ENCODE peak calls at places on chromosomes 7 and 10, in eight cellular contexts. V, A, C, N, R, S, O and Y are unnamed samples.
A peak's percentile ranks its signal among the peaks of the same experiment; 100 is the strongest.

GRCh38 chr10:99285846-99286245 is 43.3 kb upstream of the CNNM1 start:
- DNase-seq in V (no peak), A (no peak), C (no peak), N (no peak), R (no peak), S (no peak), O (no peak), Y (no peak)

GRCh38 chr10:75782463-75783248 is 351.2 kb downstream of the LRMDA start:
- DNase-seq in V (no peak), A (peak; percentile 27), C (no peak), N (no peak), R (no peak), S (no peak), O (no peak), Y (no peak)

GRCh38 chr10:50809596-50809995 is 69.9 kb downstream of the ASAH2B start:
- DNase-seq in V (no peak), A (no peak), C (no peak), N (no peak), R (no peak), S (no peak), O (no peak), Y (no peak)

GRCh38 chr10:77628906-77629730 is 8.5 kb downstream of the KCNMA1 start:
- DNase-seq in V (no peak), A (no peak), C (no peak), N (no peak), R (no peak), S (no peak), O (no peak), Y (no peak)

GRCh38 chr7:151115121-151115835 is 29.0 kb downstream of the AGAP3 start:
- DNase-seq in V (no peak), A (no peak), C (no peak), N (no peak), R (no peak), S (no peak), O (no peak), Y (no peak)

GRCh38 chr10:102420443-102420809 is 210 bp upstream of the FBXL15 start:
- DNase-seq in V (no peak), A (no peak), C (no peak), N (no peak), R (no peak), S (no peak), O (no peak), Y (no peak)

GRCh38 chr7:142776206-142776844 is 5.6 kb downstream of the PRSS2 start:
- DNase-seq in V (no peak), A (peak; percentile 51), C (no peak), N (no peak), R (no peak), S (no peak), O (no peak), Y (no peak)

GRCh38 chr7:44162785-44163395 is 21.8 kb upstream of the MYL7 start:
- DNase-seq in V (no peak), A (no peak), C (no peak), N (no peak), R (peak; percentile 78), S (peak; percentile 6), O (no peak), Y (no peak)

GRCh38 chr10:31923389-31923788 is 5.2 kb downstream of the ARHGAP12 start:
- DNase-seq in V (no peak), A (no peak), C (no peak), N (no peak), R (no peak), S (no peak), O (no peak), Y (no peak)

GRCh38 chr10:29643785-29644501 is 9.2 kb upstream of the SVIL start:
- DNase-seq in V (no peak), A (peak; percentile 29), C (no peak), N (no peak), R (no peak), S (no peak), O (no peak), Y (peak; percentile 67)

GRCh38 chr10:103244663-103245271 is 920 bp upstream of the RPEL1 start:
- DNase-seq in V (no peak), A (peak; percentile 77), C (peak; percentile 87), N (peak; percentile 61), R (peak; percentile 64), S (peak; percentile 76), O (peak; percentile 60), Y (peak; percentile 94)

GRCh38 chr10:109928393-109928792 is 5.1 kb upstream of the XPNPEP1 start:
- DNase-seq in V (no peak), A (no peak), C (no peak), N (no peak), R (no peak), S (no peak), O (no peak), Y (no peak)

GRCh38 chr10:109922976-109923921 is at the start of gene XPNPEP1:
- DNase-seq in V (peak; percentile 30), A (peak; percentile 91), C (peak; percentile 90), N (no peak), R (peak; percentile 93), S (peak; percentile 83), O (peak; percentile 90), Y (peak; percentile 97)

GRCh38 chr10:109924100-109924499 is 789 bp upstream of the XPNPEP1 start:
- DNase-seq in V (no peak), A (no peak), C (no peak), N (no peak), R (no peak), S (no peak), O (peak; percentile 34), Y (no peak)

GRCh38 chr10:109924947-109925620 is 1.8 kb upstream of the XPNPEP1 start:
- DNase-seq in V (no peak), A (no peak), C (no peak), N (no peak), R (no peak), S (no peak), O (no peak), Y (no peak)

GRCh38 chr10:109926141-109926745 is 2.9 kb upstream of the XPNPEP1 start:
- DNase-seq in V (no peak), A (no peak), C (no peak), N (no peak), R (no peak), S (no peak), O (no peak), Y (no peak)
- H3K4me3 ChIP-seq in V (no peak overlapping the region), A (no peak overlapping the region), C (no peak overlapping the region), N (no peak overlapping the region), R (no peak overlapping the region), S (no peak overlapping the region), O (no peak overlapping the region), Y (no peak overlapping the region)

DNA sequence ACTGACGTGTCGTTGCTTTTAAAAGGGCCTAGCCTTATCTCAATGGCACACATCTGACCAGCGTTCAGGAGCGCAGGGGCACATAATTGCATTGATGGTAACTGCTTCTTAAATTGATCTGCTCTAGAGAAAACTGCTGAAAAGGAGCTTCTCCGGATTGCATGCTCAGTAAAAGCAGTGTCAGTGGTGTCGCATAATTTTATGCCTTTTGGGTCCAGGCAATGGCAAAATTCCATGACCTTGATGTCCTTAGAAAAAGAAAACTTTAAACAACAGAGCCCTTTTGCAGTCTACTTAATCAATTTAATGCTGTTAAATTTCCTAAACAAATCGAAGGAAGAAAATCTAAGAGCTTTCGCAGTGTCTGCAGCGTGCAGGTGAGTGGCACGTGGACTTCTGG is 75.7 kb downstream of the PTPRE start:
- DNase-seq in V (no peak), A (no peak), C (no peak), N (no peak), R (no peak), S (no peak), O (no peak), Y (no peak)
- TF ChIP-seq POLR2A in V (no peak), A (no peak), C (no peak), N (no peak), R (no peak), S (no peak), O (no peak), Y (no peak)

GRCh38 chr7:75967055-75967454 is 27.3 kb downstream of the TMEM120A start:
- DNase-seq in V (no peak), A (peak; percentile 27), C (no peak), N (no peak), R (no peak), S (no peak), O (peak; percentile 36), Y (no peak)

GRCh38 chr7:75968012-75968411 is 26.4 kb downstream of the TMEM120A start:
- DNase-seq in V (no peak), A (no peak), C (peak; percentile 65), N (no peak), R (peak; percentile 61), S (no peak), O (peak; percentile 40), Y (no peak)

GRCh38 chr7:75968561-75969001 is 25.8 kb downstream of the TMEM120A start:
- DNase-seq in V (no peak), A (peak; percentile 89), C (no peak), N (no peak), R (peak; percentile 87), S (no peak), O (peak; percentile 46), Y (no peak)

GRCh38 chr7:75966209-75966961 is 28.0 kb downstream of the TMEM120A start:
- DNase-seq in V (no peak), A (peak; percentile 88), C (peak; percentile 80), N (no peak), R (peak; percentile 62), S (no peak), O (peak; percentile 50), Y (peak; percentile 62)

DNA sequence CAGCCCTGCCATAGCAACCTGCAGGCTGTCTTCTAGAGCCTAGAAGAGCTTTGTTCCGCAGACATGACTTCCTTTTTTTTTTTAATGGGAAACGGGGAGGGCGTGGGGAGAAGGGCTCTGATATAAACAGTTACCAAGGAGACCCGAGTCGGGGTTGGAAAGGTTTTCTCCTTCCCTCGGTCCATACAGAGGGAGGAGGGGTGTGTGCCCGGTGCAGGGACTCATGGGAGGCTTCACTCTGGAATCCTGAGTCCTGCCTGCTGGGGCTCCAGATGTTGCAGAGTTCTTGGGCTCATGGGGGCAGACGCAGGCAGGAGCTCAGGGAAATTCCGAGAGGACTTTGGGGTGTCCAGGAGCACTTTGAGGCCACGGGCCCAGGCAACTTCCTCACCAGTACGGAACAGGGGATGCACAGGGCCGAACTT is 26.8 kb downstream of the TMEM120A start:
- DNase-seq in V (no peak), A (no peak), C (no peak), N (no peak), R (no peak), S (no peak), O (peak; percentile 68), Y (no peak)
- H3K4me3 ChIP-seq in V (peak overlapping the region; percentile 18), A (no peak overlapping the region), C (no peak overlapping the region), N (no peak overlapping the region), R (no peak overlapping the region), S (no peak overlapping the region), O (no peak overlapping the region), Y (no peak overlapping the region)

GRCh38 chr7:27132214-27132613 is 1.7 kb upstream of the HOXA4 start:
- DNase-seq in V (no peak), A (no peak), C (no peak), N (no peak), R (no peak), S (no peak), O (no peak), Y (no peak)

GRCh38 chr7:27131390-27131819 is 848 bp upstream of the HOXA4 start:
- DNase-seq in V (no peak), A (no peak), C (no peak), N (no peak), R (no peak), S (no peak), O (no peak), Y (no peak)

GRCh38 chr7:27129729-27130539 is 623 bp downstream of the HOXA4 start:
- DNase-seq in V (no peak), A (peak; percentile 41), C (peak; percentile 68), N (no peak), R (no peak), S (no peak), O (no peak), Y (no peak)

GRCh38 chr7:27128776-27129728 is 1.5 kb downstream of the HOXA4 start:
- DNase-seq in V (no peak), A (no peak), C (peak; percentile 49), N (no peak), R (no peak), S (no peak), O (no peak), Y (no peak)

GRCh38 chr7:27130540-27131389 is at the start of gene HOXA4:
- DNase-seq in V (peak; percentile 39), A (peak; percentile 96), C (peak; percentile 95), N (no peak), R (peak; percentile 88), S (peak; percentile 89), O (peak; percentile 80), Y (peak; percentile 98)
- TF ChIP-seq POLR2A in V (peak; percentile 94), A (peak; percentile 58), C (no peak), N (no peak), R (peak; percentile 30), S (peak; percentile 89), O (no peak), Y (peak; percentile 80)